ENCODE peak calls at places on chromosomes 16 and 17, in four cellular contexts. F, M, G and J are unnamed samples.

GRCh38 chr16:278863-279366 is 1.5 kb upstream of the ARHGDIG start:
- DNase-seq in F (no peak), M (peak), G (peak), J (no peak)

GRCh38 chr17:53472586-53472985 is 350.1 kb upstream of the KIF2B start:
- DNase-seq in G (no peak), M (no peak), F (no peak), J (no peak)

GRCh38 chr17:79114455-79115301 is 40.1 kb downstream of the ENGASE start:
- DNase-seq in F (no peak), G (no peak), M (no peak), J (peak)

GRCh38 chr16:8391219-8391757 is 199.0 kb downstream of the TMEM114 start:
- DNase-seq in F (no peak), M (no peak), G (peak), J (no peak)

GRCh38 chr17:42531455-42532354 is 4.3 kb upstream of the NAGLU start:
- DNase-seq in F (peak), M (peak), G (peak), J (peak)

GRCh38 chr17:67503184-67503583 is 126.1 kb downstream of the PITPNC1 start:
- DNase-seq in F (no peak), M (no peak), G (no peak), J (no peak)

GRCh38 chr17:19341641-19342610 is 20.6 kb downstream of the B9D1 start:
- DNase-seq in G (no peak), F (peak), M (no peak), J (peak)

GRCh38 chr17:76544916-76545365 is 5.1 kb downstream of the PRCD start:
- DNase-seq in G (no peak), M (no peak), F (no peak), J (no peak)

GRCh38 chr17:55366020-55366481 is 55.6 kb downstream of the MMD start:
- DNase-seq in M (no peak), F (no peak), G (no peak), J (peak)

GRCh38 chr17:35372846-35373531 is 432 bp downstream of the SLFN11 start:
- DNase-seq in G (no peak), M (no peak), F (peak), J (peak)

GRCh38 chr16:14628806-14629611 is 1.1 kb downstream of the PARN start:
- DNase-seq in M (peak), G (no peak), F (no peak), J (peak)

GRCh38 chr17:49528966-49529365 is 33.9 kb downstream of the NGFR start:
- DNase-seq in F (peak), G (no peak), M (no peak), J (peak)

GRCh38 chr17:18141210-18141803 is 32.8 kb downstream of the MYO15A start:
- DNase-seq in F (no peak), G (peak), M (peak), J (peak)

GRCh38 chr17:57471941-57472368 is 215.6 kb downstream of the MSI2 start:
- DNase-seq in M (no peak), F (peak), G (no peak), J (no peak)

GRCh38 chr16:87824016-87824990 is 45.0 kb downstream of the SLC7A5 start:
- DNase-seq in M (no peak), F (no peak), G (no peak), J (no peak)

GRCh38 chr17:38667099-38667786 is 7.5 kb downstream of the EPOP start:
- DNase-seq in F (peak), G (peak), M (peak), J (peak)

GRCh38 chr16:4699030-4699556 is 5.7 kb downstream of the NUDT16L1 start:
- DNase-seq in F (no peak), G (no peak), M (no peak), J (no peak)

GRCh38 chr17:7886227-7887037 is 2.2 kb upstream of the CHD3 start:
- DNase-seq in G (no peak), F (peak), M (peak), J (peak)

GRCh38 chr17:17513626-17514025 is 17.4 kb upstream of the RASD1 start:
- DNase-seq in M (no peak), G (no peak), F (no peak), J (no peak)

GRCh38 chr17:38704645-38705522 is at the start of gene MLLT6:
- DNase-seq in F (peak), G (peak), M (peak), J (peak)

GRCh38 chr17:76981545-76982295 is 113.5 kb downstream of the MGAT5B start:
- DNase-seq in M (no peak), G (no peak), F (no peak), J (no peak)

GRCh38 chr17:67171560-67171959 is 73.4 kb downstream of the HELZ start:
- DNase-seq in F (no peak), M (no peak), G (no peak), J (no peak)

GRCh38 chr16:2427526-2427925 is 1.7 kb upstream of the CCNF start:
- DNase-seq in M (no peak), G (no peak), F (no peak), J (no peak)

GRCh38 chr17:5619088-5619740 is 34.9 kb upstream of the NLRP1 start:
- DNase-seq in G (no peak), M (peak), F (no peak), J (no peak)
- TF ChIP-seq FOXJ3 in G (no peak), M (no peak), F (no peak), J (no peak)

GRCh38 chr17:915416-916201 is 64.0 kb downstream of the NXN start:
- DNase-seq in F (no peak), M (no peak), G (no peak), J (no peak)

GRCh38 chr17:916315-916714 is 63.3 kb downstream of the NXN start:
- DNase-seq in M (no peak), G (no peak), F (no peak), J (no peak)

GRCh38 chr17:920190-920589 is 59.4 kb downstream of the NXN start:
- DNase-seq in G (no peak), M (no peak), F (no peak), J (no peak)

GRCh38 chr17:918102-918740 is 61.4 kb downstream of the NXN start:
- DNase-seq in M (no peak), G (no peak), F (no peak), J (no peak)

DNA sequence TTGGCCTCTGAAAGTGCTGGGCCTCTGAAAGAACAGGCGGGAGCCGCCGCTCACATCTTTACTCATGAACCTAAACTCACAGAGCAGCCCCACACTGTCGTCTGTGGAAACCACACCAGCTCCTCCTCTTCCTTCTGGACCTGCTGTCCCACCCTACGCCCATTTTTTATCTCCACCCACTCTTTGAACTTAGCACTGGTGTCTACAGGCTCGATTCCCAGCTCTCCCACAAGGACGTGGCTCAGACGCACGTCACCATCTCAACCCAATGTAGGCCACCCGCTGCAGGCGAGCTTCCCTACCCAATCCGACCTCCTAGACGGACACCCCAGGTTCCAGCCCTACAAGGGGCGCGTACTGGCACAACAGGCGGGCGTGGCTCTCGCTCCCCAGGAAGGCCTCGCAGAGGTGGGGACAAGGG is 62.2 kb downstream of the NXN start:
- DNase-seq in F (no peak), M (no peak), G (no peak), J (no peak)
- TF ChIP-seq FOXJ3 in F (no peak), M (no peak), G (no peak), J (no peak)

GRCh38 chr17:81980752-81981239 is 3.4 kb downstream of the ASPSCR1 start:
- DNase-seq in G (no peak), M (peak), F (no peak), J (no peak)
- TF ChIP-seq FOXJ3 in G (no peak), M (no peak), F (no peak), J (no peak)

GRCh38 chr17:64531955-64532371 is 25.2 kb downstream of the CEP95 start:
- DNase-seq in G (no peak), M (no peak), F (no peak), J (no peak)

GRCh38 chr17:64532409-64532808 is 25.6 kb downstream of the CEP95 start:
- DNase-seq in G (no peak), M (no peak), F (no peak), J (no peak)

GRCh38 chr17:64533784-64534183 is 27.0 kb downstream of the CEP95 start:
- DNase-seq in F (no peak), G (no peak), M (peak), J (no peak)

GRCh38 chr17:64535357-64535756 is 28.6 kb downstream of the CEP95 start:
- DNase-seq in F (no peak), M (no peak), G (no peak), J (no peak)

GRCh38 chr17:64534187-64534586 is 27.4 kb downstream of the CEP95 start:
- DNase-seq in G (no peak), F (no peak), M (no peak), J (no peak)
- TF ChIP-seq FOXJ3 in G (no peak), F (no peak), M (no peak), J (no peak)

GRCh38 chr17:6779411-6779810 is 3.4 kb downstream of the FBXO39 start:
- DNase-seq in G (no peak), M (no peak), F (no peak), J (no peak)
- TF ChIP-seq FOXJ3 in G (no peak), M (no peak), F (no peak), J (no peak)

DNA sequence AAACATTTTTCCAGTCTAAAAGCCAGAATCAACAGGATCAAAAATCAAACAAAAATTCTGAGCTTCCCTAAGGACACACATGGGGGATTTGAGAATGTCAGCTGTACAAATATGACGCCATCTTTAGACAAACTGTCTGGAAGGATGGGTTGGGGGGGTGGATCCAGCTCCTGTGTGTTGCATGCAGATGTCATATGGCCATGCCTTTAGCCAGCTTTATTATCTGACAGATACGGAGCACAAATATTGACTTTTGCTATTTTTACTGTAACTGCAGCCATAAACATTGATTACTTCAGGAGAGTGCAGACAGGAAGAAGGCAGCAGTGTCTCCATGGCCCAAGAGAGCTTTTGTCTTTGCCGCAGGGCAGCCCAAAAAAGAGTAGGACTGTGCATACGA is 279.4 kb upstream of the ELAC2 start:
- DNase-seq in F (no peak), G (peak), M (no peak), J (no peak)
- TF ChIP-seq FOXJ3 in F (no peak), G (no peak), M (no peak), J (no peak)

GRCh38 chr17:63598284-63598683 is 2.4 kb upstream of the TACO1 start:
- DNase-seq in M (no peak), G (no peak), F (no peak), J (no peak)

GRCh38 chr17:63600569-63601438 is at the start of gene TACO1:
- DNase-seq in G (peak), M (peak), F (peak), J (peak)

GRCh38 chr17:63596856-63597557 is 3.7 kb upstream of the TACO1 start:
- DNase-seq in F (no peak), M (no peak), G (no peak), J (no peak)

DNA sequence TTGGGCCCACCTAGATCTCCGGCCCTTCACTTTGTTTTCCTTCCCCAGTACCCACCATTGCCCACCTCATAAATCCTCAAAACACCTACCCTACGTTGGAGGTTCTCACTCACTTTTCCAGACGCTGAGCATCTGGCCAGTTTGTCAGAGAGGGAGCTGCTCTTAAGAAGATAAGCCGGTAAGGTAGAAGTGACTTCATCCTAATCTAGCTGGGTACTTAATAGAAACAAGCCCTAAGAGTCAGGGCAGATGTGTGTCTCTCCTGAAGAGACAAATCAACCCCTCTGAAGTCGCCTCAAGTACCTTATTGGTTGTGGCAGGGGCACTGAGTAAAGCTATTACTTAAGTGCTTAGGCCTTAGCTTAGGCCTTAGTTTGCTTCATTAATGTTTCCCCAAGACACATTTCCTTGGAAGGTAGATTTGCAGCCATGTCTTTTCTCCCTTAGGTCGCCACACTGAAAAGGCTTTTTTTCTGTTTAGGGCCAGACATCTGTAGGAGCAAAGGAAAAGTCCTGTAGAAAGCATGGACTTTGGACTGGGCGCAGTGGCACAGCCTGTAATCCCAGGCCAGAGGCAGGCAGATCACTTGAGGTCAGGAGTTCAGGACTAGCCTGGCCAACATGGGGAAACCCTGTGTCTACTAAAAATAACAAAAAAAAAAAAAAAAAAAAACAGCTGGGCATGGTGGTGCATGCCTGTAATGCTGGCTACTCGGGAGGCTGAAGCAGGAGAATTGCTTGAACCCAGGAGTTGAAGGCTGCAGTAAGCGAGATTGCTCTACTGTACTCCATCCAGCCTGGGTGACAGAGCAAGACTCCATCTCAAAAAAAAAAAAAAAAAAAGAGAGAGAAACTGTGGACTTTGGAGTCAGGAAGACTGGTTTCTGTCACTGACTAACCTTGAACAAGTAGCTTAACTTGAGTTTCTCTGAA is 1.0 kb downstream of the TACO1 start:
- DNase-seq in M (peak), F (no peak), G (peak), J (no peak)
- TF ChIP-seq FOXJ3 in M (no peak), F (no peak), G (no peak), J (no peak)